ENCODE peak calls at places on chromosomes 4 and X, in four cellular contexts. One of them, this sample, is unnamed.

GRCh38 chr4:123200417-123200945 is 196.1 kb upstream of the SPRY1 start:
- DNase-seq in K562: no peak
- DNase-seq in HepG2: no peak
- DNase-seq in H1: no peak
- DNase-seq in this sample: no peak

GRCh38 chrX:129649268-129650182 is 5.2 kb downstream of the APLN start:
- DNase-seq in H1: no peak
- DNase-seq in HepG2: no peak
- DNase-seq in K562: no peak
- DNase-seq in this sample: no peak

GRCh38 chrX:2632533-2633504 is 58.3 kb upstream of the CD99 start:
- DNase-seq in K562: peak; percentile 3
- DNase-seq in HepG2: no peak
- DNase-seq in H1: no peak
- DNase-seq in this sample: no peak

GRCh38 chrX:140040397-140040796 is 75.1 kb upstream of the CXorf66 start:
- DNase-seq in H1: no peak
- DNase-seq in HepG2: no peak
- DNase-seq in K562: no peak
- DNase-seq in this sample: no peak

GRCh38 chr4:151801547-151802516 is 41.0 kb upstream of the GATB start:
- DNase-seq in H1: peak; percentile 74
- DNase-seq in K562: peak; percentile 73
- DNase-seq in HepG2: peak; percentile 25
- DNase-seq in this sample: no peak

GRCh38 chr4:88137112-88137511 is 21.3 kb downstream of the ABCG2 start:
- DNase-seq in K562: no peak
- DNase-seq in HepG2: no peak
- DNase-seq in H1: no peak
- DNase-seq in this sample: no peak

GRCh38 chrX:134717698-134718328 is 59.5 kb upstream of the PLAC1 start:
- DNase-seq in K562: no peak
- DNase-seq in HepG2: no peak
- DNase-seq in H1: no peak
- DNase-seq in this sample: no peak

GRCh38 chr4:3871181-3871852 is 105.1 kb downstream of the ADRA2C start:
- DNase-seq in H1: peak; percentile 92
- DNase-seq in K562: peak; percentile 7
- DNase-seq in HepG2: no peak
- DNase-seq in this sample: no peak

GRCh38 chrX:24563291-24564010 is 83.7 kb downstream of the PCYT1B start:
- DNase-seq in H1: no peak
- DNase-seq in HepG2: no peak
- DNase-seq in K562: no peak
- DNase-seq in this sample: no peak

GRCh38 chrX:10140264-10140663 is 16.5 kb upstream of the CLCN4 start:
- DNase-seq in HepG2: no peak
- DNase-seq in H1: no peak
- DNase-seq in K562: no peak
- DNase-seq in this sample: no peak

GRCh38 chr4:76879731-76880364 is 18.1 kb downstream of the SOWAHB start:
- DNase-seq in K562: no peak
- DNase-seq in H1: no peak
- DNase-seq in HepG2: no peak
- DNase-seq in this sample: no peak

GRCh38 chrX:115425359-115425758 is 135.6 kb upstream of the PLS3 start:
- DNase-seq in H1: no peak
- DNase-seq in K562: no peak
- DNase-seq in HepG2: no peak
- DNase-seq in this sample: no peak

GRCh38 chr4:7191546-7192251 is 639 bp upstream of the SORCS2 start:
- DNase-seq in K562: no peak
- DNase-seq in HepG2: no peak
- DNase-seq in H1: no peak
- DNase-seq in this sample: no peak

GRCh38 chr4:114286275-114286674 is 306.8 kb upstream of the ARSJ start:
- DNase-seq in HepG2: no peak
- DNase-seq in K562: no peak
- DNase-seq in H1: no peak
- DNase-seq in this sample: no peak

GRCh38 chr4:7631288-7631633 is 196.5 kb upstream of the PSAPL1 start:
- DNase-seq in H1: no peak
- DNase-seq in HepG2: no peak
- DNase-seq in K562: no peak
- DNase-seq in this sample: no peak

GRCh38 chr4:128061566-128062536 is 739 bp downstream of the LARP1B start:
- DNase-seq in HepG2: peak; percentile 64
- DNase-seq in K562: peak; percentile 56
- DNase-seq in H1: peak; percentile 78
- DNase-seq in this sample: no peak

GRCh38 chrX:48890296-48890925 is 7.2 kb downstream of the TIMM17B start:
- DNase-seq in K562: peak; percentile 26
- DNase-seq in HepG2: no peak
- DNase-seq in H1: no peak
- DNase-seq in this sample: no peak

GRCh38 chr4:13705521-13706035 is 78.1 kb upstream of the BOD1L1 start:
- DNase-seq in K562: no peak
- DNase-seq in H1: no peak
- DNase-seq in HepG2: no peak
- DNase-seq in this sample: no peak

GRCh38 chrX:47489507-47490275 is 6.7 kb upstream of the ZNF41 start:
- DNase-seq in K562: no peak
- DNase-seq in H1: no peak
- DNase-seq in HepG2: no peak
- DNase-seq in this sample: no peak

GRCh38 chr4:103207673-103208072 is 9.5 kb upstream of the CENPE start:
- DNase-seq in K562: peak; percentile 60
- DNase-seq in H1: no peak
- DNase-seq in HepG2: peak; percentile 48
- DNase-seq in this sample: no peak

GRCh38 chr4:142036795-142037583 is 400.6 kb downstream of the IL15 start:
- DNase-seq in K562: no peak
- DNase-seq in HepG2: no peak
- DNase-seq in H1: no peak
- DNase-seq in this sample: no peak

GRCh38 chr4:85762204-85762884 is 287.4 kb downstream of the ARHGAP24 start:
- DNase-seq in HepG2: no peak
- DNase-seq in K562: no peak
- DNase-seq in H1: no peak
- DNase-seq in this sample: no peak

GRCh38 chr4:156377036-156377700 is 423.5 kb upstream of the CTSO start:
- DNase-seq in HepG2: no peak
- DNase-seq in K562: no peak
- DNase-seq in H1: no peak
- DNase-seq in this sample: no peak

GRCh38 chrX:119755981-119756533 is 2.3 kb upstream of the SOWAHD start:
- DNase-seq in H1: no peak
- DNase-seq in HepG2: peak; percentile 14
- DNase-seq in K562: no peak
- DNase-seq in this sample: peak; percentile 85

GRCh38 chr4:6906046-6906445 is 3.6 kb upstream of the TBC1D14 start:
- DNase-seq in K562: no peak
- DNase-seq in HepG2: no peak
- DNase-seq in H1: no peak
- DNase-seq in this sample: no peak

GRCh38 chrX:53244610-53245009 is 19.6 kb upstream of the KDM5C start:
- DNase-seq in H1: no peak
- DNase-seq in HepG2: no peak
- DNase-seq in K562: no peak
- DNase-seq in this sample: no peak

DNA sequence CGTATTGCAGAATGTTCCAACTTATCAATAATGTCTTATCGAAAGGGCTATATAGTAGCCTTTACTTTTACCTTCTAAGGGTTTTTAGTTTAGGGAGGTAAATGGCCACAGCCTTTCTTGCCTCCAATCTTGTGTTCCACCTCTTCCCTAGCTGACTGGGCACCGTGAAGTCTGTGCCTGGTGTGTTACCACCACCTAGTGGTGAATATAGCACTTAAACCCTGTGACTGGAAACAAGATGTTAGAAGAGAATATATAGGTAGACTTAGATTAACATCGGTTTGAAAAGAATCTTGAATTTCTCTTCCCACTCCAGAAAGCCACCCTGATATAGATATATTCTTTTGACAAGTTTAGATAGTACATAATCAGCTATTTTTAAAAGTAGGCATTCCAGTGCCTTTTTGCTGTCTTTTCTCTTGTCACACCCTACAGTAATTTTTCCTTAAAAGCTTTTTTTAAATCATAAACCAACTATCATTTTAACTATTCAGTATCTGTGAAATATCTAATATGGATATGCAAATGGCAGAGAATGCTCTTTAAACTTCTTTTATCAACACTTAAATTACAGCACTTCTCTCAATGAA is 27.8 kb upstream of the ADH7 start:
- DNase-seq in H1: no peak
- DNase-seq in HepG2: peak; percentile 66
- DNase-seq in K562: peak; percentile 72
- DNase-seq in this sample: peak; percentile 24
- TF ChIP-seq HDAC2 in H1: no peak
- TF ChIP-seq HDAC2 in HepG2: no peak
- TF ChIP-seq HDAC2 in K562: no peak
- TF ChIP-seq HDAC2 in this sample: no peak

GRCh38 chrX:97756879-97757278 is 873.2 kb downstream of the RPA4 start:
- DNase-seq in H1: no peak
- DNase-seq in HepG2: no peak
- DNase-seq in K562: no peak
- DNase-seq in this sample: no peak
- TF ChIP-seq EZH2 in H1: no peak
- TF ChIP-seq EZH2 in HepG2: no peak
- TF ChIP-seq EZH2 in K562: no peak
- TF ChIP-seq EZH2 in this sample: no peak

GRCh38 chr4:19776021-19776459 is 475.7 kb upstream of the SLIT2 start:
- DNase-seq in H1: no peak
- DNase-seq in K562: no peak
- DNase-seq in HepG2: no peak
- DNase-seq in this sample: no peak
- H3K9ac ChIP-seq in H1: no peak overlapping the region
- H3K9ac ChIP-seq in K562: no peak overlapping the region
- H3K9ac ChIP-seq in HepG2: no peak overlapping the region
- H3K9ac ChIP-seq in this sample: no peak overlapping the region

DNA sequence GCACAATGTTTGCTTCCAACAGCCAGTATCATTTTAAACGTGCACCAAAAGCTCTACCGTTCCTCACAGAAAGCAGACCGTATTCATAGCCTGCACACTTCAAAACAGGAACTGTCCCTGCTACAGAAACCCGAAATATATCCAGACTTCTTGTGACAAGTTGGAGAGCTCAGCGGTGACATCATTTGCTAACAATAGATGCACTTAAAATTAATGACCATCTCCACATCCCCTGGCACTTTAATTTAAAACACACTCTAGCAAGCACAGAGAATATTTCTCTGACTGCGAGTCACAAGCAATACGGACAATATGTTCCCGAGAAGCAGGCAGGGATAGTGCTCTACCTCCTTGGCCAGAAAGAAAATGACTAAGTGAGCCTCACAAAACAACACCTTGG is 2.5 kb downstream of the NYX start:
- DNase-seq in H1: no peak
- DNase-seq in HepG2: no peak
- DNase-seq in K562: no peak
- DNase-seq in this sample: no peak
- TF ChIP-seq HDAC2 in H1: no peak
- TF ChIP-seq HDAC2 in HepG2: no peak
- TF ChIP-seq HDAC2 in K562: no peak
- TF ChIP-seq HDAC2 in this sample: no peak

DNA sequence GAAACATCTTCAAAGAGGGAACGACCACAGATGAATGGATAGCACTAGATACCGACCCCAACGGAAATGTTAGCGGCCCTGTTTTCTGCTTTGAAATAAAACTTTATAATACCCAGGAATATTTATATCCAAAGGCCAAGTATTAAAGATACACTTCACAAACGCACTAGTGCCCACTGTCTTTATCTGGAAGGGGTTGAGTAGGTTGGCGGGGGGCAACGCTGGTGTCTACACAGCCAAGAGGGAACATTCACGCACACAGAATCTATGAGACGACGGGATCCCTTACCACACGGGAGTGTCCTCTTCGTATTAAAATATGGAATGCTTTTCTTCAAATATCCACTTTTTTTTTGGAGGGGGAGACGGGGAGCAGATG is 3.3 kb downstream of the HAND2 start:
- DNase-seq in H1: no peak
- DNase-seq in HepG2: no peak
- DNase-seq in K562: no peak
- DNase-seq in this sample: no peak
- TF ChIP-seq EZH2 in H1: peak; percentile 81
- TF ChIP-seq EZH2 in HepG2: no peak
- TF ChIP-seq EZH2 in K562: no peak
- TF ChIP-seq EZH2 in this sample: no peak

GRCh38 chrX:136210806-136211205 is 40.4 kb downstream of the MAP7D3 start:
- DNase-seq in HepG2: no peak
- DNase-seq in H1: no peak
- DNase-seq in K562: no peak
- DNase-seq in this sample: no peak

GRCh38 chrX:136209751-136210150 is 41.4 kb downstream of the MAP7D3 start:
- DNase-seq in HepG2: no peak
- DNase-seq in K562: no peak
- DNase-seq in H1: no peak
- DNase-seq in this sample: no peak

GRCh38 chrX:136207546-136207945 is 43.7 kb downstream of the MAP7D3 start:
- DNase-seq in H1: no peak
- DNase-seq in K562: no peak
- DNase-seq in HepG2: no peak
- DNase-seq in this sample: no peak

GRCh38 chrX:136210243-136210642 is 41.0 kb downstream of the MAP7D3 start:
- DNase-seq in HepG2: no peak
- DNase-seq in H1: no peak
- DNase-seq in K562: no peak
- DNase-seq in this sample: no peak

GRCh38 chrX:136209016-136209738 is 42.0 kb downstream of the MAP7D3 start:
- DNase-seq in K562: peak; percentile 50
- DNase-seq in H1: no peak
- DNase-seq in HepG2: no peak
- DNase-seq in this sample: no peak
- H3K9ac ChIP-seq in K562: no peak overlapping the region
- H3K9ac ChIP-seq in H1: no peak overlapping the region
- H3K9ac ChIP-seq in HepG2: no peak overlapping the region
- H3K9ac ChIP-seq in this sample: no peak overlapping the region

DNA sequence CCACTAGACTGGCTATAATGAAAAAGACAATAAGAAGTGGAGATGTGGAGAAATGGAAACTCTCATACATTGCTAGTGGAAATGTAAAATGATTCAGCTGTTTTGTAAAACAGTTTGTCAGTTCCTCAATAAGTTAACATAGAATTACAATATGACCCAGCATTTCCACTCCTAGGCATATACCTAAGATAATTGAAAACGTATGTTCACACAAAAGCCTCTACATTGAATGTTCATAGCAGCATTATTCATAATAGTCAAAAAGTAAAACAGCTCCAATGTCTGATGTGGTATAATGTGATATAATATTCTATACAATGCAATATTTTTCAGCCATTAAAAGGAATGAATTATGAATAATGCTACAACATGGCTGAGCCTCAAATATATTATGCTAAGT is 10.2 kb downstream of the EDA start:
- DNase-seq in HepG2: no peak
- DNase-seq in H1: no peak
- DNase-seq in K562: no peak
- DNase-seq in this sample: no peak
- TF ChIP-seq HDAC2 in HepG2: no peak
- TF ChIP-seq HDAC2 in H1: no peak
- TF ChIP-seq HDAC2 in K562: no peak
- TF ChIP-seq HDAC2 in this sample: no peak

GRCh38 chr4:110633358-110634319 is 10.8 kb upstream of the PITX2 start:
- DNase-seq in H1: peak; percentile 66
- DNase-seq in K562: no peak
- DNase-seq in HepG2: no peak
- DNase-seq in this sample: no peak
- TF ChIP-seq EZH2 in H1: peak; percentile 97
- TF ChIP-seq EZH2 in K562: no peak
- TF ChIP-seq EZH2 in HepG2: no peak
- TF ChIP-seq EZH2 in this sample: no peak